ENCODE peak calls at places on chromosomes 11 and 22, in five cellular contexts. One of them, this sample, is unnamed.

GRCh38 chr11:11913395-11913794 is 71.6 kb downstream of the USP47 start:
- DNase-seq in SK-N-SH: no peak
- DNase-seq in left ventricle myocardium inferior: no peak
- DNase-seq in endothelial cell of umbilical vein: no peak
- DNase-seq in H9: no peak
- DNase-seq in this sample: no peak

GRCh38 chr11:78783301-78783700 is 208.6 kb upstream of the NARS2 start:
- DNase-seq in SK-N-SH: no peak
- DNase-seq in left ventricle myocardium inferior: no peak
- DNase-seq in endothelial cell of umbilical vein: no peak
- DNase-seq in H9: no peak
- DNase-seq in this sample: no peak

GRCh38 chr22:44870021-44870420 is 117.6 kb downstream of the ARHGAP8 start:
- DNase-seq in SK-N-SH: no peak
- DNase-seq in left ventricle myocardium inferior: no peak
- DNase-seq in endothelial cell of umbilical vein: no peak
- DNase-seq in H9: peak; percentile 66
- DNase-seq in this sample: no peak

GRCh38 chr11:70829160-70829899 is 423.0 kb downstream of the SHANK2 start:
- DNase-seq in SK-N-SH: no peak
- DNase-seq in left ventricle myocardium inferior: no peak
- DNase-seq in endothelial cell of umbilical vein: no peak
- DNase-seq in H9: no peak
- DNase-seq in this sample: no peak

GRCh38 chr11:64729851-64730382 is 6.9 kb upstream of the NRXN2 start:
- DNase-seq in SK-N-SH: peak; percentile 87
- DNase-seq in left ventricle myocardium inferior: no peak
- DNase-seq in endothelial cell of umbilical vein: no peak
- DNase-seq in H9: peak; percentile 96
- DNase-seq in this sample: peak; percentile 85

GRCh38 chr11:78045851-78046485 is 17.7 kb upstream of the THRSP start:
- DNase-seq in SK-N-SH: peak; percentile 94
- DNase-seq in left ventricle myocardium inferior: peak; percentile 83
- DNase-seq in endothelial cell of umbilical vein: peak; percentile 62
- DNase-seq in H9: peak; percentile 80
- DNase-seq in this sample: peak; percentile 89

GRCh38 chr22:50027639-50028537 is 15.3 kb upstream of the IL17REL start:
- DNase-seq in SK-N-SH: peak; percentile 84
- DNase-seq in left ventricle myocardium inferior: no peak
- DNase-seq in endothelial cell of umbilical vein: no peak
- DNase-seq in H9: peak; percentile 22
- DNase-seq in this sample: no peak

GRCh38 chr11:115644846-115645245 is 140.6 kb upstream of the CADM1 start:
- DNase-seq in SK-N-SH: no peak
- DNase-seq in left ventricle myocardium inferior: no peak
- DNase-seq in endothelial cell of umbilical vein: no peak
- DNase-seq in H9: no peak
- DNase-seq in this sample: peak; percentile 37

GRCh38 chr22:46908641-46909107 is 146.2 kb downstream of the TBC1D22A start:
- DNase-seq in SK-N-SH: no peak
- DNase-seq in left ventricle myocardium inferior: no peak
- DNase-seq in endothelial cell of umbilical vein: no peak
- DNase-seq in H9: no peak
- DNase-seq in this sample: no peak

GRCh38 chr11:40290031-40290650 is 1169.3 kb downstream of the LRRC4C start:
- DNase-seq in SK-N-SH: no peak
- DNase-seq in left ventricle myocardium inferior: no peak
- DNase-seq in endothelial cell of umbilical vein: no peak
- DNase-seq in H9: no peak
- DNase-seq in this sample: no peak

GRCh38 chr11:116972692-116973091 is 125.5 kb downstream of the SIK3 start:
- DNase-seq in SK-N-SH: no peak
- DNase-seq in left ventricle myocardium inferior: no peak
- DNase-seq in endothelial cell of umbilical vein: no peak
- DNase-seq in H9: no peak
- DNase-seq in this sample: no peak

GRCh38 chr22:19880786-19881569 is 26.3 kb upstream of the GNB1L start:
- DNase-seq in SK-N-SH: peak; percentile 51
- DNase-seq in left ventricle myocardium inferior: peak; percentile 64
- DNase-seq in endothelial cell of umbilical vein: peak; percentile 96
- DNase-seq in H9: peak; percentile 98
- DNase-seq in this sample: peak; percentile 75

GRCh38 chr11:60610702-60611101 is 88.7 kb upstream of the MS4A8 start:
- DNase-seq in SK-N-SH: no peak
- DNase-seq in left ventricle myocardium inferior: no peak
- DNase-seq in endothelial cell of umbilical vein: no peak
- DNase-seq in H9: no peak
- DNase-seq in this sample: no peak

GRCh38 chr11:102724904-102725515 is at the start of gene MMP8:
- DNase-seq in SK-N-SH: no peak
- DNase-seq in left ventricle myocardium inferior: no peak
- DNase-seq in endothelial cell of umbilical vein: no peak
- DNase-seq in H9: no peak
- DNase-seq in this sample: no peak

GRCh38 chr11:69335461-69336386 is 41.8 kb downstream of the MYEOV start:
- DNase-seq in SK-N-SH: no peak
- DNase-seq in left ventricle myocardium inferior: no peak
- DNase-seq in endothelial cell of umbilical vein: no peak
- DNase-seq in H9: peak; percentile 16
- DNase-seq in this sample: no peak

GRCh38 chr11:73660497-73661034 is 14.2 kb downstream of the PLEKHB1 start:
- DNase-seq in SK-N-SH: no peak
- DNase-seq in left ventricle myocardium inferior: no peak
- DNase-seq in endothelial cell of umbilical vein: no peak
- DNase-seq in H9: no peak
- DNase-seq in this sample: no peak

GRCh38 chr11:77699425-77699824 is 61.8 kb upstream of the CLNS1A start:
- DNase-seq in SK-N-SH: no peak
- DNase-seq in left ventricle myocardium inferior: no peak
- DNase-seq in endothelial cell of umbilical vein: no peak
- DNase-seq in H9: no peak
- DNase-seq in this sample: no peak

GRCh38 chr11:123188508-123189165 is 6.4 kb downstream of the CLMP start:
- DNase-seq in SK-N-SH: no peak
- DNase-seq in left ventricle myocardium inferior: no peak
- DNase-seq in endothelial cell of umbilical vein: peak; percentile 73
- DNase-seq in H9: no peak
- DNase-seq in this sample: no peak

GRCh38 chr11:36379653-36380052 is 83.6 kb downstream of the PRR5L start:
- DNase-seq in SK-N-SH: no peak
- DNase-seq in left ventricle myocardium inferior: no peak
- DNase-seq in endothelial cell of umbilical vein: no peak
- DNase-seq in H9: no peak
- DNase-seq in this sample: no peak

GRCh38 chr11:35953081-35953480 is 9.2 kb downstream of the LDLRAD3 start:
- DNase-seq in SK-N-SH: peak; percentile 56
- DNase-seq in left ventricle myocardium inferior: no peak
- DNase-seq in endothelial cell of umbilical vein: peak; percentile 42
- DNase-seq in H9: no peak
- DNase-seq in this sample: peak; percentile 8

GRCh38 chr11:69834251-69834650 is 15.0 kb upstream of the FGF3 start:
- DNase-seq in SK-N-SH: peak; percentile 11
- DNase-seq in left ventricle myocardium inferior: no peak
- DNase-seq in endothelial cell of umbilical vein: no peak
- DNase-seq in H9: no peak
- DNase-seq in this sample: no peak

GRCh38 chr22:22816171-22816514 is 71.5 kb upstream of the IGLL5 start:
- DNase-seq in SK-N-SH: no peak
- DNase-seq in left ventricle myocardium inferior: no peak
- DNase-seq in endothelial cell of umbilical vein: no peak
- DNase-seq in H9: no peak
- DNase-seq in this sample: no peak

GRCh38 chr11:119795231-119795630 is 66.2 kb upstream of the NECTIN1 start:
- DNase-seq in SK-N-SH: no peak
- DNase-seq in left ventricle myocardium inferior: no peak
- DNase-seq in endothelial cell of umbilical vein: no peak
- DNase-seq in H9: no peak
- DNase-seq in this sample: no peak

GRCh38 chr22:45087802-45088201 is 75.9 kb upstream of the NUP50 start:
- DNase-seq in SK-N-SH: no peak
- DNase-seq in left ventricle myocardium inferior: no peak
- DNase-seq in endothelial cell of umbilical vein: no peak
- DNase-seq in H9: no peak
- DNase-seq in this sample: no peak

GRCh38 chr11:32586576-32587190 is 3.1 kb downstream of the EIF3M start:
- DNase-seq in SK-N-SH: peak; percentile 41
- DNase-seq in left ventricle myocardium inferior: no peak
- DNase-seq in endothelial cell of umbilical vein: peak; percentile 31
- DNase-seq in H9: no peak
- DNase-seq in this sample: no peak

GRCh38 chr22:46390652-46391301 is 55.3 kb downstream of the TRMU start:
- DNase-seq in SK-N-SH: peak; percentile 81
- DNase-seq in left ventricle myocardium inferior: peak; percentile 61
- DNase-seq in endothelial cell of umbilical vein: peak; percentile 17
- DNase-seq in H9: no peak
- DNase-seq in this sample: no peak

GRCh38 chr22:43848366-43849171 is 13.7 kb downstream of the SULT4A1 start:
- DNase-seq in SK-N-SH: peak; percentile 56
- DNase-seq in left ventricle myocardium inferior: peak; percentile 36
- DNase-seq in endothelial cell of umbilical vein: no peak
- DNase-seq in H9: peak; percentile 49
- DNase-seq in this sample: no peak

GRCh38 chr11:120035756-120036155 is 102.2 kb downstream of the TRIM29 start:
- DNase-seq in SK-N-SH: no peak
- DNase-seq in left ventricle myocardium inferior: no peak
- DNase-seq in endothelial cell of umbilical vein: no peak
- DNase-seq in H9: no peak
- DNase-seq in this sample: no peak

GRCh38 chr11:18752502-18752901 is 26.5 kb upstream of the IGSF22 start:
- DNase-seq in SK-N-SH: no peak
- DNase-seq in left ventricle myocardium inferior: no peak
- DNase-seq in endothelial cell of umbilical vein: no peak
- DNase-seq in H9: no peak
- DNase-seq in this sample: no peak

GRCh38 chr11:73859671-73860070 is 17.0 kb downstream of the COA4 start:
- DNase-seq in SK-N-SH: no peak
- DNase-seq in left ventricle myocardium inferior: no peak
- DNase-seq in endothelial cell of umbilical vein: no peak
- DNase-seq in H9: no peak
- DNase-seq in this sample: no peak

GRCh38 chr11:121864660-121865059 is 251.4 kb downstream of the BLID start:
- DNase-seq in SK-N-SH: no peak
- DNase-seq in left ventricle myocardium inferior: no peak
- DNase-seq in endothelial cell of umbilical vein: no peak
- DNase-seq in H9: no peak
- DNase-seq in this sample: no peak
- TF ChIP-seq CTCF in SK-N-SH: no peak
- TF ChIP-seq CTCF in left ventricle myocardium inferior: no peak
- TF ChIP-seq CTCF in endothelial cell of umbilical vein: no peak
- TF ChIP-seq CTCF in H9: no peak
- TF ChIP-seq CTCF in this sample: no peak

GRCh38 chr22:17121235-17122195 is at the start of gene TMEM121B:
- DNase-seq in SK-N-SH: peak; percentile 95
- DNase-seq in left ventricle myocardium inferior: peak; percentile 80
- DNase-seq in endothelial cell of umbilical vein: peak; percentile 23
- DNase-seq in H9: peak; percentile 95
- DNase-seq in this sample: peak; percentile 83
- TF ChIP-seq CTCF in SK-N-SH: no peak
- TF ChIP-seq CTCF in left ventricle myocardium inferior: no peak
- TF ChIP-seq CTCF in endothelial cell of umbilical vein: no peak
- TF ChIP-seq CTCF in H9: no peak
- TF ChIP-seq CTCF in this sample: no peak

GRCh38 chr22:30591588-30592359 is at the start of gene PES1:
- DNase-seq in SK-N-SH: peak; percentile 95
- DNase-seq in left ventricle myocardium inferior: peak; percentile 93
- DNase-seq in endothelial cell of umbilical vein: peak; percentile 99
- DNase-seq in H9: peak; percentile 98
- DNase-seq in this sample: peak; percentile 94
- TF ChIP-seq CTCF in SK-N-SH: no peak
- TF ChIP-seq CTCF in left ventricle myocardium inferior: no peak
- TF ChIP-seq CTCF in endothelial cell of umbilical vein: no peak
- TF ChIP-seq CTCF in H9: no peak
- TF ChIP-seq CTCF in this sample: no peak

DNA sequence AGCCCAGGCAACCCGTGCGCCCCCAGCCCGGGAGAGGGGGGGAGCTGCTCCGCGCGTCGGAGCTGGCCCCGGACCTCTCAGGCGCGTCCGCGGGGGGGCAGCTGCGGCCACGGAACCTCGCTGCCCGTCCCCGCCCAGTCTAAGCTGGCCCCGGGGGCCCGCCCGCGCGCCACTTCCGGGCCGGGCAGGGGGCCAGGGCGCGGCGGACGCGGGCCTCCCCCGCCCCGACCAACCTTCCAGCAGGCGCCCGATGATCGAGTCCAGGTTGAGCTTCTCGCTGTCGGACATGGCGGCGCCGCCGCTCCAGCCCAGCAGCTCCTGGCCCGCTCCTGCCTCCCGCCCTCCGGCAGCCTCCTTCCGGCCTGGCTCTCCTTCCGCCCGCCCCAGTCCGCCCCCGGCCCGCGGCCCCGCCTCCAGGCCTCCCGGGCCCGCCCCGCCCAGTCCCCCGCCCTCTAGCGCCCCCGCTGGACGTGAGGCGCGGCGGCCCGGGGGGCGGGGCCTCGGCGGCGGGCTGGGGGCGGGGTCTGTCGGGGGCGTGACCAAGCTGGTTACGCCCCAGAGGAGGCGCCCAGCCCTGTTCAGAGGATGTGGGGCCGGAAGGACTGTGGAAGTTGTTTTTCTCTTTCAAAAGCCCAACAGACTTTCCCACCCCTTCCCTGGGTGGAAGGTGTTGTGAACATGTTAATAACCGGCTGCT is at the start of gene PPP1CA:
- DNase-seq in SK-N-SH: peak; percentile 100
- DNase-seq in left ventricle myocardium inferior: peak; percentile 92
- DNase-seq in endothelial cell of umbilical vein: peak; percentile 85
- DNase-seq in H9: peak; percentile 91
- DNase-seq in this sample: peak; percentile 94
- TF ChIP-seq CTCF in SK-N-SH: peak; percentile 27
- TF ChIP-seq CTCF in left ventricle myocardium inferior: peak; percentile 79
- TF ChIP-seq CTCF in endothelial cell of umbilical vein: peak; percentile 26
- TF ChIP-seq CTCF in H9: peak; percentile 62
- TF ChIP-seq CTCF in this sample: peak; percentile 23

GRCh38 chr11:75352417-75353206 is 1.2 kb upstream of the ARRB1 start:
- DNase-seq in SK-N-SH: no peak
- DNase-seq in left ventricle myocardium inferior: no peak
- DNase-seq in endothelial cell of umbilical vein: no peak
- DNase-seq in H9: no peak
- DNase-seq in this sample: no peak
- TF ChIP-seq CTCF in SK-N-SH: no peak
- TF ChIP-seq CTCF in left ventricle myocardium inferior: no peak
- TF ChIP-seq CTCF in endothelial cell of umbilical vein: no peak
- TF ChIP-seq CTCF in H9: no peak
- TF ChIP-seq CTCF in this sample: no peak

This sample was measured in nephron progenitor cell.